ENCODE peak calls at places on chromosome X, in six cellular contexts. Y, T, P, D, C and W are unnamed samples.

GRCh38 chrX:119885554-119886428 is 9.9 kb upstream of the AKAP14 start:
- DNase-seq in Y (no peak), T (no peak), P (peak; percentile 98), D (peak; percentile 38), C (no peak), W (no peak)

GRCh38 chrX:45142185-45142584 is 58.5 kb downstream of the DIPK2B start:
- DNase-seq in Y (no peak), T (no peak), P (no peak), D (no peak), C (no peak), W (no peak)

GRCh38 chrX:70176938-70177533 is at the start of gene DGAT2L6:
- DNase-seq in Y (no peak), T (no peak), P (no peak), D (peak; percentile 45), C (no peak), W (no peak)

GRCh38 chrX:80511969-80512760 is 91.9 kb downstream of the TENT5D start:
- DNase-seq in Y (no peak), T (no peak), P (no peak), D (peak; percentile 63), C (no peak), W (no peak)

GRCh38 chrX:85569691-85570090 is 190.2 kb upstream of the POF1B start:
- DNase-seq in Y (no peak), T (no peak), P (no peak), D (no peak), C (no peak), W (no peak)

GRCh38 chrX:103356023-103356798 is at the start of gene TCEAL9:
- DNase-seq in Y (peak; percentile 29), T (no peak), P (peak; percentile 51), D (peak; percentile 36), C (no peak), W (peak; percentile 79)

GRCh38 chrX:78105944-78106650 is 2.0 kb downstream of the PGK1 start:
- DNase-seq in Y (no peak), T (no peak), P (no peak), D (no peak), C (no peak), W (peak; percentile 1)

GRCh38 chrX:49257846-49258748 is 6.4 kb downstream of the FOXP3 start:
- DNase-seq in Y (no peak), T (no peak), P (no peak), D (no peak), C (no peak), W (no peak)

GRCh38 chrX:120791013-120791643 is 84.5 kb downstream of the CT47B1 start:
- DNase-seq in Y (peak; percentile 19), T (no peak), P (no peak), D (no peak), C (no peak), W (peak; percentile 70)

GRCh38 chrX:47623540-47624027 is 3.9 kb upstream of the SYN1 start:
- DNase-seq in Y (no peak), T (peak; percentile 73), P (peak; percentile 29), D (peak; percentile 46), C (no peak), W (peak; percentile 69)

GRCh38 chrX:133258481-133258880 is 40.3 kb upstream of the TFDP3 start:
- DNase-seq in Y (no peak), T (no peak), P (no peak), D (no peak), C (no peak), W (no peak)

GRCh38 chrX:103629295-103630170 is 758 bp downstream of the TCEAL1 start:
- DNase-seq in Y (no peak), T (no peak), P (peak; percentile 39), D (peak; percentile 28), C (no peak), W (peak; percentile 78)

GRCh38 chrX:93538575-93538974 is 134.8 kb downstream of the NAP1L3 start:
- DNase-seq in Y (no peak), T (no peak), P (no peak), D (peak; percentile 1), C (no peak), W (no peak)

GRCh38 chrX:106726485-106727437 is at the start of gene RNF128:
- DNase-seq in Y (peak; percentile 70), T (peak; percentile 29), P (peak; percentile 66), D (no peak), C (no peak), W (no peak)

GRCh38 chrX:140766024-140766611 is 56.6 kb downstream of the LINC00632 start:
- DNase-seq in Y (no peak), T (no peak), P (peak; percentile 27), D (peak; percentile 21), C (peak; percentile 28), W (peak; percentile 54)

GRCh38 chrX:155632424-155633100 is 19.8 kb upstream of the TMLHE start:
- DNase-seq in Y (no peak), T (no peak), P (no peak), D (no peak), C (no peak), W (peak; percentile 23)

GRCh38 chrX:84501798-84502628 is at the start of gene HDX:
- DNase-seq in Y (no peak), T (no peak), P (peak; percentile 16), D (no peak), C (no peak), W (peak; percentile 87)

GRCh38 chrX:130176354-130176776 is 4.6 kb downstream of the RAB33A start:
- DNase-seq in Y (no peak), T (no peak), P (no peak), D (no peak), C (no peak), W (no peak)

GRCh38 chrX:103417933-103418332 is 41.6 kb downstream of the BEX3 start:
- DNase-seq in Y (no peak), T (no peak), P (no peak), D (no peak), C (no peak), W (no peak)

GRCh38 chrX:133670394-133670793 is 255.1 kb upstream of the GPC4 start:
- DNase-seq in Y (peak; percentile 12), T (no peak), P (no peak), D (peak; percentile 33), C (peak; percentile 20), W (peak; percentile 13)

GRCh38 chrX:40207626-40208025 is 109.9 kb upstream of the BCOR start:
- DNase-seq in Y (no peak), T (no peak), P (no peak), D (peak; percentile 44), C (no peak), W (no peak)

GRCh38 chrX:46588263-46588662 is 14.7 kb downstream of the CHST7 start:
- DNase-seq in Y (no peak), T (no peak), P (no peak), D (no peak), C (no peak), W (peak; percentile 79)

GRCh38 chrX:77014655-77015377 is 432.4 kb upstream of the FGF16 start:
- DNase-seq in Y (no peak), T (no peak), P (peak; percentile 74), D (no peak), C (peak; percentile 35), W (no peak)

GRCh38 chrX:7143076-7143475 is 4.4 kb upstream of the STS start:
- DNase-seq in Y (no peak), T (no peak), P (no peak), D (no peak), C (no peak), W (no peak)

GRCh38 chrX:7144126-7144525 is 3.4 kb upstream of the STS start:
- DNase-seq in Y (no peak), T (no peak), P (no peak), D (no peak), C (no peak), W (no peak)

DNA sequence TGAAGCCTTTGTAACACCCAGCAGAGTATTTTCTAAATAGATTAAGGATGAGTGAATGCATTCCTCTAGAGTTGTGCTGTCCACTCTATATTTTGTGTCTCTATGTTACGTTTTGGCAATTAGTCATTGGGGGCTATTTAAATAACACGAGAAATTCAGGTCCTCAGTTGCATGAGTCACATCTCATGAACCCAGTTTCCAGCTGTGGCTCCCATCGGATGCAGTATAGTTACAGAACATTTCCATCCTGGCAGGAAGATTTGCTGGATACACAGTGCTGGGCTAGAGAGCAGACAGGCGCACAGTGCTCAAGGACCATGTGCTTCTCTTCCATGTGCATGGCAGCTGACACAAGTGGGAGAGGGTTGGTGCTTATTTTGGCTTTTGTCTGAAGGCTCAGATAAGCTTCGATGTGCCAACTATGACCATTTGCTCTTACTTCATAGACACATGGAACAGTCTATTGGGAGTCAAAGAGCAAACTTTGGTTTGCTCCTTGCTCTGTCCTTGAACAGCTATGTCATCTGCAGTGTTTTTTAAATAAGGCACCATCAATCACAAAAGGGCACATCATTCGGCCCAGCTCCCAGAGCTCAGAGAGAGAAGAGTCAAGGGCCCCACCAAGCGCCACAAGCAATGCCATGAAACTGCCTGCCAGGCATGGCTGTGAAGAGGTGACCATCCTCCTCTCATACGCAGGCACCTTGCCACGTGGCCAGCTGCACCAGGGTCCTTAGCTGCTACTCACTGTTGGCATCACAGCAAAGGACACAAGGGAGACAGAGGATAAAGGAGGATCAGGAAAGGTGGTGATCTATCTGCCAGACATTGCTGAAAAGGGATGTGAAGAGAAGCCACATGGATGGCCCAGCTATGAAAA is 8.1 kb upstream of the STS start:
- DNase-seq in Y (no peak), T (no peak), P (no peak), D (no peak), C (no peak), W (no peak)
- H3K9ac ChIP-seq in Y (no peak overlapping the region), T (no peak overlapping the region), P (no peak overlapping the region), D (no peak overlapping the region), C (no peak overlapping the region), W (no peak overlapping the region)

DNA sequence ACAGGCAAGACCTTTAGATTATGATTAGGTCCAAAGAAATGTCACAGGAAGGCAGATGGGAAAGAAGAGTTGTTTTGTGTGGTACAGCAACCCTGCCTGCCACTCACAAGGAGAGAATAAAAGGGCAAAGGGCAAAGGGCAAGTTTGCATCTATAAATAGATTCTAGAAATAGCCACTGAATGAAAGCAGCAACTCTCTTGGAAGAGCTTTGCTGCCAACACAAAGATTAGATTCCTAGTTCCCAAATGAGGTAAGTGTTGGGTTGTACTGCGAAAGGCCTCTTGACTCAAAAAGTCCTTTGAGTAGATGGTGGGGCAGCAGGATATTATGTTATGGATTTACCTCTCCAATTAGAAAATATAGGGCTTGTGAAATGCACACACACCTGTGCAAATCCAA is 61.2 kb downstream of the MOSPD2 start:
- DNase-seq in Y (no peak), T (no peak), P (no peak), D (no peak), C (no peak), W (no peak)
- TF ChIP-seq POLR2AphosphoS5 in Y (no peak), T (no peak), P (no peak), D (no peak), C (no peak), W (no peak)

GRCh38 chrX:33175201-33175600 is 36.1 kb downstream of the DMD start:
- DNase-seq in Y (no peak), T (no peak), P (no peak), D (no peak), C (no peak), W (no peak)

DNA sequence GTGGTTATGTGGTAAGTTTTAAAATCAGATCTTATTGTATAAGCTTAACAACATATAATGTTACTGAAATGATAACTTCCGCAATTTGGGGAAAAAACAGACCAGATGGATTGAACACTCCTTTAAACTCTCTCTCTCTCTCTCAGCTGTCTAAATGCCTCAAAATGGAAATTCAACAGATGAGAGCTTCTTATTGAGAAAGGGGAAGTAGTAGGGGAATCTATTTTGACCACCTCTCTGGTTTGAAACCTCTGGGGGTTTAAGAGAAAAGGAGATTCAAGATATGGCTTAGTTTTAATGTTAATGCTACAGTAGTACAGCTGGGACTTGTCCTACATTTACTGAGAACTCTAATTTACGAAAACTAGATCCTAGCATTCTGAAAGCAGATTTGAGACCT is 40.3 kb downstream of the DMD start:
- DNase-seq in Y (no peak), T (no peak), P (no peak), D (no peak), C (no peak), W (no peak)
- H3K9ac ChIP-seq in Y (no peak overlapping the region), T (no peak overlapping the region), P (no peak overlapping the region), D (no peak overlapping the region), C (no peak overlapping the region), W (no peak overlapping the region)

GRCh38 chrX:110806145-110806544 is 10.5 kb upstream of the CHRDL1 start:
- DNase-seq in Y (no peak), T (no peak), P (no peak), D (no peak), C (no peak), W (no peak)
- TF ChIP-seq POLR2AphosphoS5 in Y (no peak), T (no peak), P (no peak), D (no peak), C (no peak), W (no peak)